ENCODE peak calls at places on chromosomes 3 and 15, in six cellular contexts. One of them, this sample, is unnamed.

GRCh38 chr3:184171562-184171961 is 3.1 kb upstream of the AP2M1 start:
- DNase-seq in PC-3: peak; percentile 60
- DNase-seq in cardiac fibroblast: peak; percentile 67
- DNase-seq in breast epithelium: no peak
- DNase-seq in fibroblast of lung: peak; percentile 88
- DNase-seq in neural progenitor cell: no peak
- DNase-seq in this sample: no peak

GRCh38 chr3:35505772-35506171 is 133.6 kb upstream of the ARPP21 start:
- DNase-seq in PC-3: no peak
- DNase-seq in cardiac fibroblast: no peak
- DNase-seq in breast epithelium: no peak
- DNase-seq in fibroblast of lung: no peak
- DNase-seq in neural progenitor cell: no peak
- DNase-seq in this sample: no peak

GRCh38 chr15:90902996-90903732 is at the start of gene MAN2A2:
- DNase-seq in PC-3: peak; percentile 55
- DNase-seq in cardiac fibroblast: peak; percentile 28
- DNase-seq in breast epithelium: no peak
- DNase-seq in fibroblast of lung: peak; percentile 55
- DNase-seq in neural progenitor cell: peak; percentile 73
- DNase-seq in this sample: no peak

GRCh38 chr3:56775356-56775914 is 26.3 kb downstream of the ARHGEF3 start:
- DNase-seq in PC-3: no peak
- DNase-seq in cardiac fibroblast: no peak
- DNase-seq in breast epithelium: no peak
- DNase-seq in fibroblast of lung: no peak
- DNase-seq in neural progenitor cell: peak; percentile 18
- DNase-seq in this sample: no peak

GRCh38 chr3:28109829-28110228 is 131.6 kb upstream of the CMC1 start:
- DNase-seq in PC-3: peak; percentile 90
- DNase-seq in cardiac fibroblast: peak; percentile 20
- DNase-seq in breast epithelium: no peak
- DNase-seq in fibroblast of lung: no peak
- DNase-seq in neural progenitor cell: no peak
- DNase-seq in this sample: no peak

GRCh38 chr15:85580914-85581313 is 200.5 kb downstream of the AKAP13 start:
- DNase-seq in PC-3: no peak
- DNase-seq in cardiac fibroblast: peak; percentile 46
- DNase-seq in breast epithelium: no peak
- DNase-seq in fibroblast of lung: no peak
- DNase-seq in neural progenitor cell: no peak
- DNase-seq in this sample: no peak

GRCh38 chr3:148246286-148246685 is 451.4 kb upstream of the AGTR1 start:
- DNase-seq in PC-3: no peak
- DNase-seq in cardiac fibroblast: no peak
- DNase-seq in breast epithelium: no peak
- DNase-seq in fibroblast of lung: no peak
- DNase-seq in neural progenitor cell: no peak
- DNase-seq in this sample: no peak

GRCh38 chr3:186093271-186093900 is 15.5 kb downstream of the ETV5 start:
- DNase-seq in PC-3: no peak
- DNase-seq in cardiac fibroblast: no peak
- DNase-seq in breast epithelium: no peak
- DNase-seq in fibroblast of lung: no peak
- DNase-seq in neural progenitor cell: no peak
- DNase-seq in this sample: no peak

GRCh38 chr15:52252781-52253180 is 42.8 kb downstream of the MYO5C start:
- DNase-seq in PC-3: peak; percentile 93
- DNase-seq in cardiac fibroblast: peak; percentile 96
- DNase-seq in breast epithelium: no peak
- DNase-seq in fibroblast of lung: peak; percentile 95
- DNase-seq in neural progenitor cell: no peak
- DNase-seq in this sample: no peak

GRCh38 chr3:102537122-102537521 is 102.3 kb downstream of the ZPLD1 start:
- DNase-seq in PC-3: no peak
- DNase-seq in cardiac fibroblast: no peak
- DNase-seq in breast epithelium: no peak
- DNase-seq in fibroblast of lung: no peak
- DNase-seq in neural progenitor cell: no peak
- DNase-seq in this sample: no peak

GRCh38 chr3:80040113-80040512 is 272.3 kb upstream of the ROBO1 start:
- DNase-seq in PC-3: no peak
- DNase-seq in cardiac fibroblast: no peak
- DNase-seq in breast epithelium: no peak
- DNase-seq in fibroblast of lung: peak; percentile 32
- DNase-seq in neural progenitor cell: no peak
- DNase-seq in this sample: no peak

GRCh38 chr3:127886276-127886862 is 28.7 kb upstream of the KBTBD12 start:
- DNase-seq in PC-3: no peak
- DNase-seq in cardiac fibroblast: no peak
- DNase-seq in breast epithelium: no peak
- DNase-seq in fibroblast of lung: no peak
- DNase-seq in neural progenitor cell: no peak
- DNase-seq in this sample: no peak

GRCh38 chr3:38247366-38248035 is 18.1 kb upstream of the SLC22A13 start:
- DNase-seq in PC-3: peak; percentile 95
- DNase-seq in cardiac fibroblast: peak; percentile 92
- DNase-seq in breast epithelium: no peak
- DNase-seq in fibroblast of lung: peak; percentile 94
- DNase-seq in neural progenitor cell: no peak
- DNase-seq in this sample: no peak

GRCh38 chr15:81293728-81294500 is 30.0 kb downstream of the STARD5 start:
- DNase-seq in PC-3: no peak
- DNase-seq in cardiac fibroblast: no peak
- DNase-seq in breast epithelium: no peak
- DNase-seq in fibroblast of lung: no peak
- DNase-seq in neural progenitor cell: no peak
- DNase-seq in this sample: no peak

GRCh38 chr3:197019021-197019420 is 10.6 kb downstream of the MELTF start:
- DNase-seq in PC-3: no peak
- DNase-seq in cardiac fibroblast: no peak
- DNase-seq in breast epithelium: no peak
- DNase-seq in fibroblast of lung: no peak
- DNase-seq in neural progenitor cell: no peak
- DNase-seq in this sample: no peak

GRCh38 chr3:29065211-29065785 is 215.6 kb upstream of the RBMS3 start:
- DNase-seq in PC-3: peak; percentile 98
- DNase-seq in cardiac fibroblast: peak; percentile 98
- DNase-seq in breast epithelium: peak; percentile 53
- DNase-seq in fibroblast of lung: peak; percentile 99
- DNase-seq in neural progenitor cell: peak; percentile 86
- DNase-seq in this sample: peak; percentile 91

GRCh38 chr15:73127302-73127936 is 75.2 kb downstream of the NEO1 start:
- DNase-seq in PC-3: peak; percentile 56
- DNase-seq in cardiac fibroblast: peak; percentile 44
- DNase-seq in breast epithelium: no peak
- DNase-seq in fibroblast of lung: peak; percentile 13
- DNase-seq in neural progenitor cell: peak; percentile 65
- DNase-seq in this sample: no peak

GRCh38 chr15:35166730-35167359 is 81.8 kb upstream of the NANOGP8 start:
- DNase-seq in PC-3: no peak
- DNase-seq in cardiac fibroblast: no peak
- DNase-seq in breast epithelium: no peak
- DNase-seq in fibroblast of lung: peak; percentile 16
- DNase-seq in neural progenitor cell: no peak
- DNase-seq in this sample: no peak

GRCh38 chr3:126370055-126370454 is 12.8 kb upstream of the KLF15 start:
- DNase-seq in PC-3: no peak
- DNase-seq in cardiac fibroblast: no peak
- DNase-seq in breast epithelium: no peak
- DNase-seq in fibroblast of lung: no peak
- DNase-seq in neural progenitor cell: no peak
- DNase-seq in this sample: no peak
- H3K4me3 ChIP-seq in PC-3: no peak overlapping the region
- H3K4me3 ChIP-seq in cardiac fibroblast: no peak overlapping the region
- H3K4me3 ChIP-seq in breast epithelium: no peak overlapping the region
- H3K4me3 ChIP-seq in fibroblast of lung: no peak overlapping the region
- H3K4me3 ChIP-seq in neural progenitor cell: no peak overlapping the region
- H3K4me3 ChIP-seq in this sample: no peak overlapping the region

DNA sequence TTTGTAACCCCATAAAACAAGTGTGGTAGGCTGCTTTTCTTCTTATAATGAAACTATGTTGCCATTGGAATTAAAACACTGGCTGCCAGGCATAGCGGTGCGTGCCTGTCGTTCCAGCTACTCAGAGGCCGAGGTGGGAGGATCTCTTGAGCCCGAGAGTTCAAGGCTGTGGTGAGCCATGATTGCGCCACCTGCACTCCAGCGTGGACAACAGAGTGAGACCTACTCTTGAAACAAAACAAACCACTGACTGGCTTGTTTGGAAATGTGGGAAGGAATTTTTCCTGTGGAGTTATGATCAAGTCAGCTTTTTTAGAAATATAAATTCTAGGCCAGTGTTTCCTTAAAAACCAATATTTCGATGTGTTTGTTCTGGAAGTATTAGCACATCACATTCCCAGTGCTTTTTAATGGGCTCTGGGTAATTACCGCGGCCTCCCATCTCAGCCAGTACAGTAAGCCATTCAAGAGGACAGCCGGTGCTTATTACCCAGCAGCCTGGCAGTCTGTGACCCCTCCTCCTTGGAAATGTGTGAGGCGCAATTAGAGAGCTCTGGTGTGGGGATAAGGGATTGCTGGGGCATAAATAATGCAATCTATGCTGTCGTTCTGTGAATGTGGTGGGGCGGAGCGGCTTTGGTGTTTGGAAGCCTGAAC is 58.3 kb upstream of the TRAK1 start:
- DNase-seq in PC-3: no peak
- DNase-seq in cardiac fibroblast: peak; percentile 97
- DNase-seq in breast epithelium: no peak
- DNase-seq in fibroblast of lung: peak; percentile 98
- DNase-seq in neural progenitor cell: peak; percentile 91
- DNase-seq in this sample: peak; percentile 94
- TF ChIP-seq CTCF in PC-3: no peak
- TF ChIP-seq CTCF in cardiac fibroblast: no peak
- TF ChIP-seq CTCF in breast epithelium: no peak
- TF ChIP-seq CTCF in fibroblast of lung: no peak
- TF ChIP-seq CTCF in neural progenitor cell: no peak
- TF ChIP-seq CTCF in this sample: no peak

DNA sequence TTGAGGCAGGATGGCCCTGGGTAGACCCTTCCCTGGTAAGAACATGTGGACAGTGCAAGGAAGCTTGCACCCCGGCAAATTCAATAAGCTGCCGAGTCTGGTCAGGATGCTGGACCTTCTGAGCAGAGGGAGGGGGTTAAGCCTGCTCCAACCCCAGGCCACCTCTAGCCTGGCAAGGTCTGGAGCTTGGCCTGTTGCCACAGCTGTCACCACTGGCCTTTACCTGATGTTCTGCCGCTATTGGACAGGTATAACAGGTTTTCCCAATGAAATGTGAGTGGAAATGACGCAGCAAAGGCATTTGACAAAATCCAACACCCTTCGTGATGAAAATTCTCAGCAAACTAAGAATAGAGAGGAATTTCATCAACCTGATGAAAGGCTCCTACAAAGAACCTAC is 699 bp upstream of the MESP1 start:
- DNase-seq in PC-3: peak; percentile 89
- DNase-seq in cardiac fibroblast: no peak
- DNase-seq in breast epithelium: peak; percentile 71
- DNase-seq in fibroblast of lung: no peak
- DNase-seq in neural progenitor cell: no peak
- DNase-seq in this sample: no peak
- H3K4me3 ChIP-seq in PC-3: peak overlapping the region; percentile 89
- H3K4me3 ChIP-seq in cardiac fibroblast: no peak overlapping the region
- H3K4me3 ChIP-seq in breast epithelium: no peak overlapping the region
- H3K4me3 ChIP-seq in fibroblast of lung: no peak overlapping the region
- H3K4me3 ChIP-seq in neural progenitor cell: no peak overlapping the region
- H3K4me3 ChIP-seq in this sample: no peak overlapping the region

GRCh38 chr3:36904641-36905040 is 40.2 kb downstream of the TRANK1 start:
- DNase-seq in PC-3: peak; percentile 46
- DNase-seq in cardiac fibroblast: peak; percentile 48
- DNase-seq in breast epithelium: no peak
- DNase-seq in fibroblast of lung: peak; percentile 24
- DNase-seq in neural progenitor cell: peak; percentile 48
- DNase-seq in this sample: no peak
- TF ChIP-seq CTCF in PC-3: peak; percentile 59
- TF ChIP-seq CTCF in cardiac fibroblast: peak; percentile 61
- TF ChIP-seq CTCF in breast epithelium: no peak
- TF ChIP-seq CTCF in fibroblast of lung: peak; percentile 68
- TF ChIP-seq CTCF in neural progenitor cell: peak; percentile 48
- TF ChIP-seq CTCF in this sample: no peak

GRCh38 chr15:93932164-93932776 is 299.1 kb upstream of the MCTP2 start:
- DNase-seq in PC-3: no peak
- DNase-seq in cardiac fibroblast: no peak
- DNase-seq in breast epithelium: no peak
- DNase-seq in fibroblast of lung: no peak
- DNase-seq in neural progenitor cell: no peak
- DNase-seq in this sample: no peak
- H3K4me3 ChIP-seq in PC-3: no peak overlapping the region
- H3K4me3 ChIP-seq in cardiac fibroblast: no peak overlapping the region
- H3K4me3 ChIP-seq in breast epithelium: no peak overlapping the region
- H3K4me3 ChIP-seq in fibroblast of lung: no peak overlapping the region
- H3K4me3 ChIP-seq in neural progenitor cell: no peak overlapping the region
- H3K4me3 ChIP-seq in this sample: no peak overlapping the region

DNA sequence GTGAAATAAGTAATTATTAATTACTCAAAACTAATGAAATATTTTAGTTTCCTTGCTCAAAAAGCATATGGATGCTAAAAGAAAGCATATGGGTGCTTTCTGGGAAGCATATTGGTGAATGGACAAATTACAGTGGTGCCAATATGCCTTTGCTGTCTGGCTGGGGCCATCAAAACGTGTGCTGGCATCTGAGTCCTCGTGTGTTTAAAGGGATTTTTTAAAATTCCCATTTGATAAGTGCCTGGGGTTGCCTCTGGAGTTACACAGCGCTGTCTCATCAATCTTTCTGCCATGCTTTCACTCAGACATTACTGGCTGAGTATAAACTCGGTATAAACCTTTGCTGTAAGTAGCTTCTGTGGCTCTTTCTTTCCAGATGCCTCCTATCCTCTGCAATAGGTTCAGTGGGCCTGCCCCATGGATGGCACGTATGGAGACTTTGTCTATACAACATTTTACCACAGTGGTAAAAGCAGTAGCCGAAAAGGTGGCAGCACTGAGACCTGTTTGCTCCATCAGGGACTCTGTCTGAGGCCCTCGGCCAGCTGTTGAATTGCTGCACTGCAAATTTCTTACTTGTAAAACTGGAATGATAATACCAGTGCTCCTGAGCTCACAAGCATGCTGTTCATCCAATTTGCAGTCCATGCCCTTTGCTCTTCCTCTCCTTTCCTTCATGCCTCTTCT is 195.5 kb downstream of the LPP start:
- DNase-seq in PC-3: peak; percentile 18
- DNase-seq in cardiac fibroblast: peak; percentile 18
- DNase-seq in breast epithelium: no peak
- DNase-seq in fibroblast of lung: peak; percentile 56
- DNase-seq in neural progenitor cell: peak; percentile 28
- DNase-seq in this sample: no peak
- TF ChIP-seq CTCF in PC-3: no peak
- TF ChIP-seq CTCF in cardiac fibroblast: no peak
- TF ChIP-seq CTCF in breast epithelium: no peak
- TF ChIP-seq CTCF in fibroblast of lung: no peak
- TF ChIP-seq CTCF in neural progenitor cell: peak; percentile 30
- TF ChIP-seq CTCF in this sample: no peak